ENCODE peak calls at places on chromosomes 3 and 15, in nine cellular contexts. W, E, F, B, X, Y, P, S and I are unnamed samples.

GRCh38 chr15:92845109-92845508 is 55.0 kb upstream of the CHD2 start:
- DNase-seq in W (no peak), X (no peak), E (peak; percentile 83), F (no peak), P (no peak), B (peak; percentile 41), Y (peak; percentile 73), S (no peak), I (no peak)

GRCh38 chr3:55556622-55557531 is 69.8 kb upstream of the WNT5A start:
- DNase-seq in X (no peak), Y (no peak), B (peak; percentile 47), P (peak; percentile 11), E (no peak), W (no peak), S (no peak), F (no peak), I (peak; percentile 58)

GRCh38 chr3:127153506-127153815 is 39.5 kb upstream of the PRR23E start:
- DNase-seq in P (no peak), F (no peak), Y (no peak), X (no peak), W (no peak), E (no peak), B (no peak), S (no peak), I (no peak)

GRCh38 chr3:73868688-73869315 is 244.1 kb upstream of the PDZRN3 start:
- DNase-seq in S (no peak), B (peak; percentile 11), E (no peak), W (no peak), Y (no peak), P (peak; percentile 22), F (peak; percentile 45), X (peak; percentile 14), I (peak; percentile 83)

GRCh38 chr3:127711021-127711420 is 38.3 kb downstream of the ABTB1 start:
- DNase-seq in S (no peak), W (no peak), Y (no peak), X (no peak), F (no peak), P (no peak), E (no peak), B (no peak), I (no peak)

GRCh38 chr3:159814161-159814560 is 174.5 kb upstream of the IL12A start:
- DNase-seq in S (no peak), P (no peak), X (no peak), Y (peak; percentile 6), E (no peak), F (peak; percentile 93), W (no peak), B (no peak), I (no peak)

GRCh38 chr15:83698294-83698693 is 44.4 kb downstream of the ADAMTSL3 start:
- DNase-seq in E (no peak), Y (no peak), P (peak; percentile 72), B (no peak), S (no peak), X (no peak), F (no peak), W (peak; percentile 56), I (no peak)

GRCh38 chr3:39809181-39809994 is at the start of gene MYRIP:
- DNase-seq in S (peak; percentile 63), W (no peak), P (no peak), X (peak; percentile 68), B (peak; percentile 7), E (no peak), Y (no peak), F (peak; percentile 75), I (peak; percentile 91)

GRCh38 chr3:72145506-72146380 is 360.8 kb upstream of the PROK2 start:
- DNase-seq in P (peak; percentile 74), E (no peak), F (peak; percentile 65), W (no peak), Y (no peak), S (peak; percentile 77), X (no peak), B (peak; percentile 87), I (no peak)

GRCh38 chr3:97883736-97884135 is 61.9 kb downstream of the CRYBG3 start:
- DNase-seq in F (no peak), S (no peak), W (no peak), E (no peak), P (no peak), B (no peak), Y (no peak), X (no peak), I (no peak)

GRCh38 chr3:78112266-78112665 is 1072.4 kb downstream of the ROBO2 start:
- DNase-seq in Y (no peak), X (peak; percentile 21), B (no peak), W (no peak), E (no peak), S (no peak), F (no peak), P (no peak), I (no peak)

GRCh38 chr3:12230406-12230805 is 58.5 kb upstream of the PPARG start:
- DNase-seq in Y (no peak), P (no peak), F (peak; percentile 23), X (no peak), E (no peak), B (no peak), W (no peak), S (no peak), I (no peak)

GRCh38 chr3:44942202-44942921 is 33.6 kb downstream of the ZDHHC3 start:
- DNase-seq in E (no peak), S (no peak), B (peak; percentile 52), F (no peak), X (no peak), W (no peak), Y (no peak), P (peak; percentile 14), I (no peak)

GRCh38 chr3:114687157-114687556 is 393.3 kb downstream of the TIGIT start:
- DNase-seq in S (no peak), B (no peak), W (no peak), E (no peak), X (no peak), P (no peak), Y (no peak), F (no peak), I (no peak)

GRCh38 chr15:65954289-65954741 is 85.0 kb downstream of the RAB11A start:
- DNase-seq in E (no peak), S (no peak), Y (peak; percentile 44), X (no peak), F (peak; percentile 96), B (peak; percentile 88), P (no peak), W (no peak), I (peak; percentile 52)

GRCh38 chr3:111338059-111338698 is 203.8 kb upstream of the CD96 start:
- DNase-seq in X (no peak), S (no peak), B (peak; percentile 68), P (peak; percentile 85), Y (peak; percentile 28), F (peak; percentile 88), E (peak; percentile 23), W (no peak), I (peak; percentile 79)

GRCh38 chr3:128498901-128499530 is 6.0 kb upstream of the GATA2 start:
- DNase-seq in E (no peak), P (no peak), X (no peak), W (no peak), B (no peak), S (peak; percentile 8), F (no peak), Y (no peak), I (no peak)

GRCh38 chr15:64749167-64749566 is 26.2 kb downstream of the RBPMS2 start:
- DNase-seq in P (peak; percentile 10), B (peak; percentile 84), F (no peak), W (no peak), Y (no peak), S (no peak), E (no peak), X (no peak), I (no peak)

GRCh38 chr3:138082085-138082991 is 33.1 kb downstream of the DZIP1L start:
- DNase-seq in S (no peak), W (peak; percentile 53), Y (no peak), E (peak; percentile 3), P (peak; percentile 94), B (peak; percentile 97), F (peak; percentile 71), X (peak; percentile 21), I (no peak)

GRCh38 chr15:63942486-63943365 is 103.6 kb downstream of the DAPK2 start:
- DNase-seq in W (no peak), S (no peak), E (no peak), B (no peak), P (no peak), F (peak; percentile 17), X (no peak), Y (peak; percentile 15), I (no peak)

GRCh38 chr3:133663569-133664313 is 2.0 kb upstream of the TOPBP1 start:
- DNase-seq in X (no peak), B (peak; percentile 47), Y (peak; percentile 87), P (peak; percentile 59), W (no peak), F (peak; percentile 88), E (peak; percentile 60), S (no peak), I (peak; percentile 74)

DNA sequence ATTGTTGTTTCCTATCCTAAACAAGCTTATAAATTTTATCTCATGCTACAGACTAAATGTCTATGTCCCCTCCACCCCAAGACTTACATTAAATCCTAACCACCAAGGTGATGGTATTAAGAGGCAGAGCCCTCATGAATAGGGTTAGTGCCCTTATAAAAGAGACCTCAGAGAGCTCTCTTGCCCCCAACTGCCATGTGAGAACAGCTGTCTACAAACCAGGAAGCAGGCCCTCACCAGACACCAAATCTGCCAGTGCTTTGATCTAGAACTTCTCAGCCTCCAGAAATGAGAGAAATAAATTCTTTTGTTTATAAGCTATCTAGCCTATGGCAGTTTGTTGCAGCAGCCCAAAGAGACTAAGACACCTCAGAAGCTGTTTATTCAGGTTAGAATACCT is 58.5 kb downstream of the TP53BP1 start:
- DNase-seq in E (no peak), Y (no peak), S (no peak), P (no peak), X (no peak), W (no peak), B (no peak), F (no peak), I (no peak)
- H3K36me3 ChIP-seq in E (peaks cover 42% of the 10 kb centered on the region), Y (peaks cover 93% of the 10 kb centered on the region), S (peaks cover 52% of the 10 kb centered on the region), P (peaks cover 17% of the 10 kb centered on the region), X (no peaks in the 10 kb centered on the region), W (peaks cover 54% of the 10 kb centered on the region), B (no peaks in the 10 kb centered on the region), F (peaks cover 9% of the 10 kb centered on the region), I (peaks cover 30% of the 10 kb centered on the region)

GRCh38 chr15:90629217-90629616 is 87.9 kb upstream of the BLM start:
- DNase-seq in S (peak; percentile 37), P (no peak), X (no peak), W (no peak), E (no peak), F (no peak), Y (no peak), B (no peak), I (no peak)
- H3K36me3 ChIP-seq in S (peaks cover 80% of the 10 kb centered on the region), P (peaks cover 45% of the 10 kb centered on the region), X (no peaks in the 10 kb centered on the region), W (peaks cover 37% of the 10 kb centered on the region), E (peaks cover 88% of the 10 kb centered on the region), F (no peaks in the 10 kb centered on the region), Y (no peaks in the 10 kb centered on the region), B (peaks cover 13% of the 10 kb centered on the region), I (peaks cover 29% of the 10 kb centered on the region)

DNA sequence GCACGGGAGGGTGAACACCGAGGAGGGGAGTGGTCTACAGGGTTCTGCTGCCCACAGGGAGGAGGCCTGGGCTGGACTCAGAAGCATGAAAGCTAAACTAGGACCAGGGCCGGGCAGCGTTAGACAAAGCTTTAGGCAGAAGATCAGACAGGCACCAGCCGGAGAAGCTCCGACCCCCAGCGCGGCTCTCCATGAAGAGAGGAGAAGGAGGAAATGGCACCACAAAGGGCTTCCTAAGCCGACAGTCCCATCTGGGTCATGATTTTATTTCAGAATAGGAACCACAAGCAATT is 61.2 kb downstream of the RUBCN start:
- DNase-seq in W (no peak), P (no peak), Y (no peak), B (no peak), S (no peak), X (no peak), E (no peak), F (no peak), I (no peak)
- H3K36me3 ChIP-seq in W (peaks cover 11% of the 10 kb centered on the region), P (peaks cover 22% of the 10 kb centered on the region), Y (peaks cover 75% of the 10 kb centered on the region), B (peaks cover 13% of the 10 kb centered on the region), S (peaks cover 60% of the 10 kb centered on the region), X (no peaks in the 10 kb centered on the region), E (peaks cover 43% of the 10 kb centered on the region), F (no peaks in the 10 kb centered on the region), I (peaks cover 16% of the 10 kb centered on the region)

GRCh38 chr3:32371466-32372212 is 20.0 kb upstream of the CMTM7 start:
- DNase-seq in Y (no peak), B (no peak), F (no peak), E (peak; percentile 84), P (no peak), W (no peak), S (no peak), X (no peak), I (no peak)
- H3K36me3 ChIP-seq in Y (no peaks in the 10 kb centered on the region), B (no peaks in the 10 kb centered on the region), F (no peaks in the 10 kb centered on the region), E (no peaks in the 10 kb centered on the region), P (no peaks in the 10 kb centered on the region), W (no peaks in the 10 kb centered on the region), S (no peaks in the 10 kb centered on the region), X (no peaks in the 10 kb centered on the region), I (no peaks in the 10 kb centered on the region)